ENCODE peak calls at places on chromosomes 2 and 18, in four cellular contexts. I, V, K and S are unnamed samples.

GRCh38 chr2:47488870-47489584 is 86.1 kb downstream of the MSH2 start:
- DNase-seq in V (no peak), I (no peak), K (no peak), S (peak; percentile 32)

GRCh38 chr2:85087541-85087940 is 45.7 kb upstream of the TCF7L1 start:
- DNase-seq in K (no peak), V (no peak), I (no peak), S (no peak)

GRCh38 chr2:182949572-182950189 is 83.2 kb upstream of the FRZB start:
- DNase-seq in K (no peak), I (peak; percentile 77), V (no peak), S (no peak)

GRCh38 chr18:57802166-57802868 is 798 bp downstream of the ATP8B1 start:
- DNase-seq in I (no peak), K (no peak), V (no peak), S (no peak)

GRCh38 chr18:5237723-5238370 is 40.8 kb upstream of the AKAIN1 start:
- DNase-seq in I (peak; percentile 95), K (peak; percentile 38), V (peak; percentile 51), S (no peak)

GRCh38 chr2:231425291-231425810 is 29.8 kb downstream of the B3GNT7 start:
- DNase-seq in V (no peak), I (no peak), K (no peak), S (no peak)

GRCh38 chr2:3196716-3197115 is 180.9 kb downstream of the EIPR1 start:
- DNase-seq in K (no peak), I (no peak), V (no peak), S (no peak)

GRCh38 chr2:107648781-107649413 is 177.8 kb upstream of the RGPD4 start:
- DNase-seq in I (peak; percentile 7), K (peak; percentile 15), V (no peak), S (no peak)

GRCh38 chr2:231545105-231545902 is 15.1 kb upstream of the NMUR1 start:
- DNase-seq in K (no peak), I (peak; percentile 45), V (peak; percentile 98), S (no peak)

GRCh38 chr2:165874445-165875039 is 79.0 kb downstream of the TTC21B start:
- DNase-seq in I (peak; percentile 43), V (peak; percentile 36), K (no peak), S (peak; percentile 28)

GRCh38 chr2:37283207-37283606 is 41.4 kb downstream of the PRKD3 start:
- DNase-seq in I (no peak), V (no peak), K (no peak), S (no peak)

GRCh38 chr2:112927745-112928144 is 16.8 kb downstream of the IL37 start:
- DNase-seq in V (no peak), I (no peak), K (no peak), S (no peak)

GRCh38 chr2:96341641-96342040 is 6.1 kb downstream of the NCAPH start:
- DNase-seq in K (no peak), I (no peak), V (no peak), S (no peak)

GRCh38 chr2:207765960-207766582 is 3.6 kb downstream of the FZD5 start:
- DNase-seq in I (peak; percentile 53), V (no peak), K (no peak), S (no peak)

GRCh38 chr18:58694720-58695468 is 23.6 kb downstream of the MALT1 start:
- DNase-seq in V (no peak), K (no peak), I (peak; percentile 28), S (no peak)

GRCh38 chr2:25164526-25164925 is 3.9 kb downstream of the POMC start:
- DNase-seq in I (no peak), K (no peak), V (no peak), S (no peak)

GRCh38 chr2:85240055-85240454 is 87.7 kb downstream of the TGOLN2 start:
- DNase-seq in K (no peak), V (no peak), I (no peak), S (no peak)

GRCh38 chr2:179946810-179947485 is 60.1 kb downstream of the CWC22 start:
- DNase-seq in I (no peak), K (no peak), V (no peak), S (no peak)

GRCh38 chr18:79200546-79201268 is 131.5 kb downstream of the ATP9B start:
- DNase-seq in V (no peak), I (no peak), K (peak; percentile 39), S (peak; percentile 8)

GRCh38 chr2:38076250-38076709 is 329 bp upstream of the CYP1B1 start:
- DNase-seq in I (no peak), K (peak; percentile 89), V (no peak), S (peak; percentile 61)

GRCh38 chr2:136378712-136379595 is 261.0 kb upstream of the CXCR4 start:
- DNase-seq in I (peak; percentile 50), V (no peak), K (peak; percentile 31), S (peak; percentile 39)

GRCh38 chr2:19774788-19775156 is 127.0 kb downstream of the TTC32 start:
- DNase-seq in K (no peak), I (no peak), V (no peak), S (no peak)

GRCh38 chr2:237763812-237764211 is 34.8 kb upstream of the RBM44 start:
- DNase-seq in I (no peak), K (no peak), V (no peak), S (no peak)

GRCh38 chr2:40653829-40654228 is 201.9 kb upstream of the SLC8A1 start:
- DNase-seq in V (no peak), K (no peak), I (no peak), S (no peak)

GRCh38 chr2:206853880-206854279 is 85.4 kb upstream of the CPO start:
- DNase-seq in K (no peak), V (no peak), I (no peak), S (no peak)

GRCh38 chr18:34913837-34914755 is 127.1 kb upstream of the MAPRE2 start:
- DNase-seq in I (no peak), V (no peak), K (no peak), S (no peak)

GRCh38 chr2:127582863-127583861 is 47.7 kb downstream of the MYO7B start:
- DNase-seq in V (no peak), K (no peak), I (no peak), S (no peak)

GRCh38 chr2:20225294-20226151 is 593 bp upstream of the SDC1 start:
- DNase-seq in V (no peak), I (peak; percentile 74), K (peak; percentile 51), S (peak; percentile 42)

DNA sequence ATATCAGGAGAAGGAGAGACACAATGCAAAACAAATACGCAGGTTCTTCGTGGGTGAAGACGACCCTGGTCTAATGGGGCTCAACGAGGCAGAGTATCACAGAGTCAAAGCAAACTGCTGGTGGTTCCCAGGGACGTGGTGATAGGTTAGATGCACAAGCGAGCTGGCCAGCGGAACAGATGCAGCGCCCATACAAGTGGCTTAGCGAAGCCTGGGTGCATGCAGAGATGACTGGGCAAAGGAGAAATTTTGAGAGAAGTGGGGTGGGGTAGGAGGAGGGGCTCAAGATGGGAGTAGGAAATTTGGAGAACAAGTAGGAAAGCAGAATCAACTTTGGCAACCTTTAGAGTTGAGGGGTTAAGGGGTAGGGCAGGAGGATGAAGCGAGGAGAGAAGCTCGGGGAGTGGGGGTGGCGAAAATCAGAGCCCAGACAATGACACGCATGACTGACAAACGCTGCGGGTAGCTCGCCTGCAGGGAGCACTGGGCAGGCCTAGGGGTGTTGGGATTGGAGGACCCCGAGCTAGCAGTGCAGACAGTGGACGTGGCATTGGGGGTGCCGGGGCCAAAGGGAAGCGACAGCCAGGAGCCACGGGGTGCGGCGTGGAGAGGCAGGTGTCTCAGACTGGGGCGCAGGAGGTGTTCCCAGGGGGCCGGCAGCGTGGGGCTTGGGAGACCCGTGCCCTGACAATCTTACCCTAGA is 476 bp downstream of the FAM98A start:
- DNase-seq in K (no peak), I (peak; percentile 61), V (peak; percentile 28), S (no peak)
- TF ChIP-seq ZNF274 in K (no peak), I (no peak), V (no peak), S (no peak)

GRCh38 chr2:202098336-202098735 is 25.3 kb downstream of the KIAA2012 start:
- DNase-seq in I (no peak), V (no peak), K (no peak), S (no peak)

GRCh38 chr2:202101049-202101579 is 28.1 kb downstream of the KIAA2012 start:
- DNase-seq in I (no peak), V (no peak), K (no peak), S (no peak)

GRCh38 chr2:202099515-202099914 is 26.5 kb downstream of the KIAA2012 start:
- DNase-seq in V (no peak), I (no peak), K (no peak), S (no peak)

GRCh38 chr2:202091476-202091875 is 18.4 kb downstream of the KIAA2012 start:
- DNase-seq in V (no peak), K (no peak), I (no peak), S (no peak)

DNA sequence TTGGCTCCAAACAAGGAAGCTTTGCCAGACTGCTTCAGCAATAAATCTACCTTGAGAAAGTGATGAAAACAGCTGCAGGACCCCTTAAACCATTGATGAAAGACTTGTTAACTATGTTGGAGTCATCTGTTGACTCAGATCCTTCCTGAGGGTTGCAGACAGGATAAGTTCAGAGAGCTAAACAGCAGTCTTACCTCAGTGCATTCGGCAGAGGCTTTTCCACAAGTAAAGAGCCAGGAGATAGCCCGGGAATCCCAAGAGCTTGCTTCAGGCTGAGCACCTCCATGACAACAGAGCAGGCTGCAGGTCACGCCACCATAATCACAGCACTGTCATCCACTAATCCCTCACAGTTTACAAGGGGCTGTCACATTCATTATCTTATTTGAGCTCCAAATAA is 23.7 kb downstream of the KIAA2012 start:
- DNase-seq in K (no peak), V (no peak), I (no peak), S (no peak)
- TF ChIP-seq EGR1 in K (no peak), V (no peak), I (no peak), S (no peak)

DNA sequence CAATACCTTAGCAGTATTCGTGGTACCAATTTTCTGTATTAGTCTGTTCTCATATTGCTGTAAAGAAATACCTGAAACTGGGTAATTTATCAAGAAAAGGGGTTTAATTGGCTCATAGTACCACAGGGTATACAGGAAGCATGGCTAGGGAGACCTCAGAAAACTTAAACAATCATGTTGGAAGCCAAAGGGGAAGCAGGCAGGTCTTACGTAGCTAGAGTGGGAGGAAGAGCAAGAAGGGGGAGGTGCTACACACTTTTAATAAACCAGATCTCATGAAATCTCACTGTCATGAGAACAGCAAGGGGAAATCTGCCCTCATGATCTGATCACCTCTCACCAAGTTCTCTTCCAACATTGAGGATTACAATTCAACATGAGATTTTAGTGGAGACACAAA is 226.9 kb upstream of the TPO start:
- DNase-seq in K (no peak), V (no peak), I (no peak), S (no peak)
- TF ChIP-seq ZNF274 in K (no peak), V (no peak), I (no peak), S (no peak)

DNA sequence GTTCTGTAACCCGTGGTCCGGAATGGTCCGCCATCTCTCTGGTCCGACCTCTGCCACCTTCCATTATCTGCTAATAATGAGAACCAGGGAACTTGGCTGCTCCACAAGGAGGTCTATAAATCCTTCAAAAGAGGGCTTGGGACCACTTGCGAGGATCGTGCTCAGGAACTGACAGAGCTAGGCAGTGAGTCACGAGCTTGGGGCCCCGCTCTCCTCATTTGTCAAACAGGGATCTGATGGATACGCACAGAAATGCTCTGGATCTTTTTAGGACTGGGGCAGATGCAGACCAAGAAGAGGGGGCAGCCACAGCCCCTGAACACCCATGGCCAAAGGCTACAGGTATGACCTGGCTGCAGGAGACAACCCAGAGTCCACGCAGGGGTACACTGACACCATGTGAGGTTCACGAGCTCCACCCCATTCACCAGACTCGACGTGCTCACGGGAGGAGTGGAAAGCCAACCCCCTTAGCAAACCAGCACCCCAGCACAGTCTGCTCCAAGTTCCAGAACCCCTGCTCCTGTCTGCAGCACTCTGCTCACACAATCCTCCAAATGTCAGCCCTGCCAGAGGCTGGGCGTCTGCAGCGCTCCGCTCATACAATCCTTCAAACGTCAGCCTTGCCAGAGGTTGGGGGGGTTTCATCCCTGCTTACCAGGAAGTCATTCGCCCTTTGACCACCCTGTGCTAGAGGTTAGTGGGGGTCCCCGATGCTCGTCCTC is 45.8 kb downstream of the ANO7 start:
- DNase-seq in V (no peak), K (no peak), I (no peak), S (no peak)
- TF ChIP-seq EGR1 in V (no peak), K (no peak), I (no peak), S (no peak)